ENCODE peak calls at places on chromosomes 11 and 22, in six cellular contexts. D, T, G, P, A and H are unnamed samples.

GRCh38 chr11:95269402-95269801 is 38.4 kb upstream of the SESN3 start:
- DNase-seq in D (no peak), T (no peak), G (no peak), P (no peak), A (no peak), H (no peak)

GRCh38 chr11:20623258-20623657 is 23.9 kb downstream of the SLC6A5 start:
- DNase-seq in D (no peak), T (no peak), G (no peak), P (no peak), A (no peak), H (no peak)

GRCh38 chr11:116471608-116472007 is 301.2 kb downstream of the BUD13 start:
- DNase-seq in D (peak), T (no peak), G (peak), P (no peak), A (no peak), H (no peak)

GRCh38 chr22:37624017-37624365 is 15.4 kb downstream of the GGA1 start:
- DNase-seq in D (no peak), T (no peak), G (no peak), P (no peak), A (no peak), H (peak)

GRCh38 chr11:62604460-62605130 is 2.9 kb upstream of the MTA2 start:
- DNase-seq in D (no peak), T (no peak), G (no peak), P (no peak), A (no peak), H (no peak)

GRCh38 chr11:107387666-107388065 is 70.0 kb downstream of the CWF19L2 start:
- DNase-seq in D (no peak), T (no peak), G (no peak), P (no peak), A (no peak), H (no peak)

GRCh38 chr11:131710511-131710910 is 340.1 kb downstream of the NTM start:
- DNase-seq in D (no peak), T (no peak), G (no peak), P (no peak), A (no peak), H (no peak)

GRCh38 chr11:13354335-13354734 is 76.7 kb downstream of the BMAL1 start:
- DNase-seq in D (peak), T (no peak), G (no peak), P (no peak), A (peak), H (peak)

GRCh38 chr22:38554281-38554680 is 15.7 kb downstream of the DMC1 start:
- DNase-seq in D (peak), T (no peak), G (no peak), P (no peak), A (no peak), H (no peak)

GRCh38 chr11:46363031-46363407 is 15.8 kb downstream of the DGKZ start:
- DNase-seq in D (peak), T (peak), G (no peak), P (no peak), A (no peak), H (no peak)

GRCh38 chr11:94473177-94473799 is 20.4 kb downstream of the MRE11 start:
- DNase-seq in D (no peak), T (no peak), G (no peak), P (no peak), A (no peak), H (no peak)

GRCh38 chr11:68017858-68018729 is 8.0 kb downstream of the ALDH3B1 start:
- DNase-seq in D (no peak), T (no peak), G (no peak), P (no peak), A (no peak), H (no peak)

GRCh38 chr11:70583781-70584218 is 185.5 kb downstream of the CTTN start:
- DNase-seq in D (no peak), T (no peak), G (no peak), P (no peak), A (no peak), H (no peak)

GRCh38 chr11:17932472-17932871 is 80.4 kb downstream of the SERGEF start:
- DNase-seq in D (no peak), T (no peak), G (no peak), P (no peak), A (no peak), H (no peak)

GRCh38 chr11:64611961-64612646 is 21.1 kb downstream of the SLC22A12 start:
- DNase-seq in D (no peak), T (no peak), G (no peak), P (no peak), A (no peak), H (peak)

GRCh38 chr11:125724125-125724524 is 22.0 kb upstream of the PATE1 start:
- DNase-seq in D (peak), T (no peak), G (no peak), P (no peak), A (peak), H (peak)

GRCh38 chr22:19206287-19206686 is 27.8 kb upstream of the SLC25A1 start:
- DNase-seq in D (no peak), T (no peak), G (no peak), P (no peak), A (no peak), H (no peak)

GRCh38 chr11:122910775-122911174 is 28.2 kb downstream of the JHY start:
- DNase-seq in D (no peak), T (no peak), G (no peak), P (no peak), A (no peak), H (peak)

GRCh38 chr11:44611687-44612437 is 46.4 kb downstream of the CD82 start:
- DNase-seq in D (no peak), T (no peak), G (no peak), P (peak), A (peak), H (no peak)

GRCh38 chr11:72787262-72788104 is 6.4 kb downstream of the STARD10 start:
- DNase-seq in D (no peak), T (no peak), G (no peak), P (peak), A (peak), H (no peak)

GRCh38 chr22:16970446-16970845 is 37.6 kb downstream of the GAB4 start:
- DNase-seq in D (no peak), T (no peak), G (no peak), P (no peak), A (peak), H (no peak)

GRCh38 chr22:20130739-20131592 is 638 bp upstream of the ZDHHC8 start:
- DNase-seq in D (peak), T (peak), G (no peak), P (peak), A (no peak), H (peak)

GRCh38 chr11:2167141-2168045 is 4.2 kb downstream of the TH start:
- DNase-seq in D (no peak), T (no peak), G (no peak), P (no peak), A (no peak), H (no peak)

GRCh38 chr11:36945384-36945783 is 347.3 kb upstream of the RAG2 start:
- DNase-seq in D (peak), T (no peak), G (no peak), P (no peak), A (peak), H (peak)

GRCh38 chr22:43862074-43862881 is at the start of gene SULT4A1:
- DNase-seq in D (no peak), T (no peak), G (no peak), P (peak), A (no peak), H (no peak)

GRCh38 chr11:126160345-126161145 is 50.9 kb downstream of the RPUSD4 start:
- DNase-seq in D (no peak), T (no peak), G (no peak), P (no peak), A (no peak), H (no peak)

GRCh38 chr11:68513930-68514487 is 53.5 kb downstream of the PPP6R3 start:
- DNase-seq in D (no peak), T (no peak), G (no peak), P (no peak), A (no peak), H (no peak)

GRCh38 chr22:23380230-23380573 is 199.9 kb downstream of the IGLL1 start:
- DNase-seq in D (no peak), T (no peak), G (no peak), P (no peak), A (no peak), H (no peak)

GRCh38 chr22:50209893-50210292 is 9.1 kb downstream of the SELENOO start:
- DNase-seq in D (peak), T (no peak), G (no peak), P (peak), A (peak), H (peak)

GRCh38 chr11:65212226-65212801 is 30.6 kb downstream of the CAPN1 start:
- DNase-seq in D (no peak), T (no peak), G (no peak), P (peak), A (no peak), H (no peak)

GRCh38 chr11:45180158-45180887 is 33.9 kb downstream of the PRDM11 start:
- DNase-seq in D (peak), T (peak), G (no peak), P (peak), A (no peak), H (peak)

GRCh38 chr11:80083561-80083960 is 642.7 kb upstream of the TENM4 start:
- DNase-seq in D (peak), T (no peak), G (peak), P (no peak), A (no peak), H (peak)

GRCh38 chr11:128251140-128251539 is 336.2 kb downstream of the ETS1 start:
- DNase-seq in D (peak), T (no peak), G (peak), P (no peak), A (no peak), H (no peak)

GRCh38 chr11:75029836-75030631 is 41.3 kb downstream of the NEU3 start:
- DNase-seq in D (peak), T (no peak), G (no peak), P (no peak), A (no peak), H (no peak)

GRCh38 chr11:20367313-20367948 is 3.9 kb downstream of the HTATIP2 start:
- DNase-seq in D (peak), T (peak), G (peak), P (no peak), A (no peak), H (peak)

GRCh38 chr22:46986788-46987187 is 224.3 kb downstream of the TBC1D22A start:
- DNase-seq in D (no peak), T (no peak), G (no peak), P (no peak), A (no peak), H (no peak)

GRCh38 chr11:3942956-3943497 is 87.6 kb downstream of the STIM1 start:
- DNase-seq in D (no peak), T (no peak), G (no peak), P (no peak), A (no peak), H (peak)

GRCh38 chr11:69381681-69382130 is 87.8 kb downstream of the MYEOV start:
- DNase-seq in D (no peak), T (no peak), G (no peak), P (no peak), A (no peak), H (no peak)

GRCh38 chr22:27992294-27993165 is 73.5 kb upstream of the PITPNB start:
- DNase-seq in D (no peak), T (no peak), G (no peak), P (no peak), A (no peak), H (no peak)